ENCODE peak calls at places on chromosome 22, in six cellular contexts. X is A549, N is endothelial cell of umbilical vein, W is HepG2, K is GM12878, F is K562. A is an unnamed sample.

GRCh38 chr22:37804502-37804885 is 3.2 kb upstream of the GCAT start:
- DNase-seq in X (no peak), N (no peak), W (no peak), K (no peak), F (no peak), A (no peak)

GRCh38 chr22:17633217-17633997 is 4.9 kb upstream of the ATP6V1E1 start:
- DNase-seq in X (peak; percentile 66), N (no peak), W (peak; percentile 85), K (no peak), F (peak; percentile 67), A (no peak)

GRCh38 chr22:24965822-24966626 is 13.5 kb downstream of the KIAA1671 start:
- DNase-seq in X (peak; percentile 33), N (peak; percentile 65), W (peak; percentile 67), K (no peak), F (no peak), A (no peak)

GRCh38 chr22:24834845-24835570 is 29.0 kb downstream of the SGSM1 start:
- DNase-seq in X (peak; percentile 39), N (peak; percentile 26), W (peak; percentile 32), K (no peak), F (no peak), A (peak; percentile 36)

GRCh38 chr22:38017272-38017920 is 33.0 kb upstream of the SOX10 start:
- DNase-seq in X (no peak), N (peak; percentile 37), W (no peak), K (no peak), F (no peak), A (peak; percentile 40)

GRCh38 chr22:44023404-44024287 is 456 bp upstream of the PARVB start:
- DNase-seq in X (peak; percentile 51), N (peak; percentile 51), W (no peak), K (no peak), F (peak; percentile 75), A (peak; percentile 71)

GRCh38 chr22:17814084-17814483 is 39.8 kb upstream of the BID start:
- DNase-seq in X (no peak), N (no peak), W (no peak), K (no peak), F (no peak), A (no peak)

GRCh38 chr22:21443057-21443734 is 24.0 kb upstream of the TMEM191C start:
- DNase-seq in X (no peak), N (no peak), W (no peak), K (no peak), F (no peak), A (no peak)

GRCh38 chr22:27170491-27170890 is 513.1 kb downstream of the MIAT start:
- DNase-seq in X (peak; percentile 69), N (peak; percentile 36), W (no peak), K (no peak), F (no peak), A (peak; percentile 50)

GRCh38 chr22:19759459-19759993 is 1.1 kb upstream of the TBX1 start:
- DNase-seq in X (no peak), N (no peak), W (no peak), K (no peak), F (no peak), A (no peak)

GRCh38 chr22:24225951-24226350 is 18.9 kb downstream of the GGT5 start:
- DNase-seq in X (no peak), N (no peak), W (no peak), K (no peak), F (no peak), A (no peak)

GRCh38 chr22:49266561-49267519 is 560.8 kb downstream of the BRD1 start:
- DNase-seq in X (no peak), N (no peak), W (no peak), K (no peak), F (no peak), A (no peak)

GRCh38 chr22:48088226-48088625 is 1325.8 kb downstream of the TBC1D22A start:
- DNase-seq in X (no peak), N (no peak), W (no peak), K (no peak), F (no peak), A (no peak)

GRCh38 chr22:36541831-36542391 is 12.9 kb upstream of the EIF3D start:
- DNase-seq in X (peak; percentile 69), N (peak; percentile 67), W (no peak), K (no peak), F (peak; percentile 56), A (no peak)

GRCh38 chr22:20647586-20648305 is 126.2 kb upstream of the SERPIND1 start:
- DNase-seq in X (no peak), N (no peak), W (no peak), K (no peak), F (peak; percentile 17), A (no peak)

GRCh38 chr22:49617264-49617663 is 210.4 kb downstream of the BRD1 start:
- DNase-seq in X (no peak), N (no peak), W (no peak), K (no peak), F (no peak), A (no peak)

DNA sequence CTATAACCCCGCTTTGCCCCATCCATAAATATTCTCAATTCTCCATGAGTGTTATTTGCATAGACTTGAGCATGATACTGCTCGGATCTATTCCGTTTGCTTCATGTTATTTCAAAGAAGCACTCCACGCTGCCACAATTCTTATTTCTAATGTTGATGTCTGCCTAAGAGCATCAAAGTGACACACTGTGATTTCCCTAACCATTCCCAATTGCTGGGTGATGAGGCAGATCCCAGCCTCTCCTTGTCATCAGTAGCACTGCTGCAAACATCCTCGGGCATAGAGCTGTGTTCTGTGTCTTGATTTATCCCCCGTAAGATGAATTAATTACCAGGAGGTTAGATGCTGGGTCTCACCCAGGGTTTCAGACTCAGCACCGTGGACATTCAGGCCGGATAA is 178.3 kb upstream of the SEZ6L start:
- DNase-seq in X (no peak), N (no peak), W (no peak), K (no peak), F (no peak), A (no peak)
- TF ChIP-seq POLR2A in X (no peak), N (no peak), W (no peak), K (no peak), F (no peak), A (no peak)

GRCh38 chr22:22848364-22848866 is 39.2 kb upstream of the IGLL5 start:
- DNase-seq in X (peak; percentile 38), N (peak; percentile 40), W (peak; percentile 50), K (no peak), F (peak; percentile 94), A (peak; percentile 59)
- TF ChIP-seq MYC in X (no peak), N (no peak), W (no peak), K (no peak), F (no peak), A (no peak)

DNA sequence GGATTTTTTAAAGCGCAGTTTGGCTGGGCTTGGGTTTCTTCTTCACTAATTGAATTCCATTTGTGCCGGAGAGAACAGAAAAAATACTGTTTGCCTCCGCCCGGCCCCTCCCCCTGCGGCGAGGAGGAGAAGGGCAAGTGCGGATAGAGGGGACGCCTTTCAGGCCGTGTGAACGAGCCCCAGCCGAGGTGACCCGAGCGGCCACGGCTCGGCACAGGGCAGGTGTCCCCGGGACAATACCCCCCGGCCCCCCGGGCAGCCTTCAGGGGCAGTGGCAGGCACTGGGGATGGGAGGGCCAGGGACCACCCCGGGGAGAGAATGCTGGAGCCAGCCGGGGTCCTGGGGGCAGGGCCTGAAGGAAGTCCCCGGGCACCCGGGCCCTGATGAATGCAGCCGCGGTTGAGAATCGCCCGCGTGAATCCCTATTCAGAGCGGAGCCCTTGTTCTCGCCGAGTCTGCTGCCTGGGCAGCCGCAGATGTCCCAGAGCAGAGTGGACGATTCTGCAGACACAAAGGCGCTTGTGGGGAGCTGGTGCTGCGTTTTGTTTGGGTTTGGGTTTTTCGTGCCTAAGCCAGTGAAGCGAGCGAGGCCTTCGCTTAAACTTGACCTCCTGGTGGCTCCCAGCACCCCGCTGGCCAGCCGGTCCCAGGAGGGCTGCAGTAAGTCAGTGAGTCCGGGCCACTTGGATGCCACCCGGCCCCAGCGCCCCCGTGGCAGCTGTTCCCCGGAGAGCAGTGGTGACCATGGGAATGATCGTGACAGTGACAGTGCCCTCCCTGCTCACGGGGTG is 96.0 kb downstream of the WNT7B start:
- DNase-seq in X (no peak), N (no peak), W (no peak), K (no peak), F (no peak), A (no peak)
- H3K4me3 ChIP-seq in X (no peak overlapping the region), N (no peak overlapping the region), W (peak overlapping the region; percentile 21), K (no peak overlapping the region), F (no peak overlapping the region), A (no peak overlapping the region)

DNA sequence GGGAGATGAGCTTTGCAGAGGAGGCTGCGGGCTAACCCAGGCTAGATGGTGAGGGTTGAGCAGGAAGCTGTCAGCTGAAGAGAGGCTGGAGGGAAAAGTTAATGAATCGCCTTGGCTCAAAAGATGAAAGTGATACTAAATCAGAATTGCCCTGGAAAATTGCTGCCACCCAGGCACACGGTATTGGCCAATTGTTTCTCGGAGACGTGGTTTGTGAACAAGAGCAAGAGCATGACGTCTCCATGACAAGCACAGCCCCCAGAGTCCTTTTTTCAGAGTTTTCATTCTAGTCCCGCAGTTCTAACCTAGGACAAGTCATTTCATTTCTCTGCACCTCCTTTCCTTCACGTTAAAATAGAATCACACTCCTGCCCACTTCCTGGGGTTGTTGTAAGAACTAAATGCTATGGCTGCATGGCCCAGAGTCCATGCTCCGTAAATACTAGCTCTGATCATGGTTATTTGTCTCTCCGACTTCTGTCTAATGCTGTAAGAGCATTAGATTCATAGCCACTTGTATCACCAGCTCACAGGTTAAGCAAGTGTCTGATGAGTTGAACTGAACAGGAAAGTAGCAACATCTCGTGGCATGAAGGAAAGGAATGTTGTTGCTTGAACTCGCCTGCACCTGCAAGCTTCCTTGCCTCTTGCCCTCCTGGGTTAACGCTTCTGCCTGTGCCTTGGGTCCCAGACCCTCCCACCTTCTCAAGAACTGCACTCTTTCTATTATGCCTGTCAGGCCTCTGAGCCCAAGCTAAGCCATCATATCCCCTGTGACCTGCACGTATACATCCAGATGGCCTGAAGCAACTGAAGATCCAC is 33.8 kb upstream of the NUP50 start:
- DNase-seq in X (no peak), N (no peak), W (no peak), K (no peak), F (no peak), A (no peak)
- TF ChIP-seq POLR2A in X (no peak), N (no peak), W (no peak), K (no peak), F (no peak), A (no peak)

GRCh38 chr22:30855677-30856518 is 112.7 kb downstream of the MORC2 start:
- DNase-seq in X (no peak), N (no peak), W (no peak), K (no peak), F (peak; percentile 2), A (no peak)
- TF ChIP-seq MYC in X (no peak), N (no peak), W (no peak), K (no peak), F (no peak), A (no peak)

A was measured in NB4.